ENCODE peak calls at places on chromosomes 6 and 20, in eight cellular contexts. B is right atrium auricular region, V is uterus, C is tibial artery, I is cardiac muscle cell, K is lower lobe of right lung, O is right lobe of liver, S is brain microvascular endothelial cell. Z is an unnamed sample.

GRCh38 chr6:20856681-20857288 is 322.5 kb downstream of the CDKAL1 start:
- DNase-seq in B (no peak), V (no peak), C (no peak), I (no peak), K (no peak), O (no peak), S (no peak), Z (no peak)

GRCh38 chr6:11432091-11432490 is 105.5 kb upstream of the TMEM170B start:
- DNase-seq in B (no peak), V (no peak), C (no peak), I (no peak), K (no peak), O (no peak), S (no peak), Z (no peak)

GRCh38 chr6:152952866-152953509 is 29.9 kb downstream of the FBXO5 start:
- DNase-seq in B (no peak), V (no peak), C (no peak), I (peak; percentile 66), K (no peak), O (no peak), S (peak; percentile 24), Z (peak; percentile 68)

GRCh38 chr6:32108094-32108627 is 977 bp downstream of the TNXB start:
- DNase-seq in B (peak; percentile 93), V (peak; percentile 85), C (peak; percentile 74), I (peak; percentile 78), K (no peak), O (no peak), S (no peak), Z (peak; percentile 61)

GRCh38 chr6:41150671-41151070 is 3.5 kb downstream of the TREML1 start:
- DNase-seq in B (no peak), V (no peak), C (no peak), I (no peak), K (no peak), O (no peak), S (no peak), Z (no peak)

GRCh38 chr6:44935693-44936300 is 392.3 kb upstream of the RUNX2 start:
- DNase-seq in B (no peak), V (no peak), C (no peak), I (peak; percentile 7), K (no peak), O (no peak), S (no peak), Z (no peak)

GRCh38 chr6:105537981-105538578 is 135.2 kb upstream of the PREP start:
- DNase-seq in B (no peak), V (no peak), C (no peak), I (no peak), K (no peak), O (no peak), S (no peak), Z (no peak)

GRCh38 chr20:44070139-44070900 is 116.7 kb downstream of the JPH2 start:
- DNase-seq in B (peak; percentile 28), V (no peak), C (peak; percentile 2), I (no peak), K (no peak), O (peak; percentile 37), S (no peak), Z (no peak)

GRCh38 chr6:2529217-2529719 is 221.5 kb downstream of the MYLK4 start:
- DNase-seq in B (no peak), V (no peak), C (no peak), I (no peak), K (no peak), O (no peak), S (no peak), Z (no peak)

GRCh38 chr20:3223937-3224680 is 14.8 kb downstream of the ITPA start:
- DNase-seq in B (no peak), V (no peak), C (no peak), I (no peak), K (no peak), O (no peak), S (no peak), Z (no peak)

GRCh38 chr6:163711071-163711470 is 296.6 kb downstream of the QKI start:
- DNase-seq in B (no peak), V (no peak), C (no peak), I (no peak), K (no peak), O (no peak), S (no peak), Z (no peak)

GRCh38 chr6:163712981-163713380 is 298.5 kb downstream of the QKI start:
- DNase-seq in B (no peak), V (no peak), C (no peak), I (no peak), K (no peak), O (no peak), S (no peak), Z (no peak)

GRCh38 chr6:163710552-163710951 is 296.0 kb downstream of the QKI start:
- DNase-seq in B (no peak), V (no peak), C (peak; percentile 44), I (no peak), K (no peak), O (no peak), S (no peak), Z (no peak)

GRCh38 chr6:163712569-163712966 is 298.1 kb downstream of the QKI start:
- DNase-seq in B (no peak), V (no peak), C (no peak), I (no peak), K (no peak), O (no peak), S (no peak), Z (no peak)

DNA sequence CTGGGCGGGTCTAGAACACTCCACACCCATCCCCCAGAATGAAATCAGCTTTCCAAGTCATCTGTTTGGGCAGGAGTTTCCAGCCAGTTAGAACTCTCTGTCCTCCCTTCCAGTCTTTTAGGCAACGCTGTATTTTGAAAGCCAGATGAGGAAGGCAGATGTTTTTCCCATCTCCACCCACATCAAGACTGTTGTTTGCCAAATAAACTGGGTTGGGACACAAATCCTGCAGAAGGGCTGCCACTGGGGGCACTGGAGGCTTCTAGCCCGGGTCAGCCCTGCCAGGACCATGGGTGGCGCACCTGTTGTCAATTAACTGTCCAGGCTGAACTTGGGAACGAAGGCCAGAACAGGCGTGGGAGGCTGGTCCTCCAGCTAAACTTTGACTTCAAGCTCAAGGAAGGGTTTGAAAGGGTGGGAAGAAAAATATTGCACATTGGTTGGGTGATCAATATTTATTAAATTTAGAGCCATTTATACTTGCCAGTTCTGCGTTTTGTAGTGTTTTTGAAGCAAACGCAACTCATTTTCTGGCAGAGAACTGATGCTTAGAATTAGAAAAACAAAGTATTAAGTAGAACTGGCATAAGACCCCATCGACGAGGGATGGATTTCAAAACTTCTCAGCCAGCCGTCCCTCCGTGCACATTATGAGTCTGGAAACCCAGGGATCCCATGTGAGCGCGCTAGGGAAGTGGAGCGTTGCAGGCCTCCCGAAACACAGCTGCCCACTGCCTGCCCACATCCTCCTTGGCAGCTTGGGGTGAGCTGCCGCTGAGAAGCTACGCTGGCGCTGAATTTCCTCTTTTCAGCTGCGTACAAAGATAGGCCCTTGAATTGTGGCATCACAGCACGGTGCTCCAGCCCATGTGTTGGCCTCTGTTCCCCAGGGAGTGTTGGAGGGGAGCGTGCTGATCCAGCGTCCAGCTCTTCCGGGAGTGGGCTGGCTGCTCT is 297.4 kb downstream of the QKI start:
- DNase-seq in B (peak; percentile 86), V (peak; percentile 66), C (peak; percentile 87), I (no peak), K (peak; percentile 86), O (no peak), S (no peak), Z (no peak)
- H3K4me3 ChIP-seq in B (no peak overlapping the region), V (no peak overlapping the region), C (no peak overlapping the region), I (no peak overlapping the region), K (no peak overlapping the region), O (no peak overlapping the region), S (no peak overlapping the region), Z (no peak overlapping the region)

DNA sequence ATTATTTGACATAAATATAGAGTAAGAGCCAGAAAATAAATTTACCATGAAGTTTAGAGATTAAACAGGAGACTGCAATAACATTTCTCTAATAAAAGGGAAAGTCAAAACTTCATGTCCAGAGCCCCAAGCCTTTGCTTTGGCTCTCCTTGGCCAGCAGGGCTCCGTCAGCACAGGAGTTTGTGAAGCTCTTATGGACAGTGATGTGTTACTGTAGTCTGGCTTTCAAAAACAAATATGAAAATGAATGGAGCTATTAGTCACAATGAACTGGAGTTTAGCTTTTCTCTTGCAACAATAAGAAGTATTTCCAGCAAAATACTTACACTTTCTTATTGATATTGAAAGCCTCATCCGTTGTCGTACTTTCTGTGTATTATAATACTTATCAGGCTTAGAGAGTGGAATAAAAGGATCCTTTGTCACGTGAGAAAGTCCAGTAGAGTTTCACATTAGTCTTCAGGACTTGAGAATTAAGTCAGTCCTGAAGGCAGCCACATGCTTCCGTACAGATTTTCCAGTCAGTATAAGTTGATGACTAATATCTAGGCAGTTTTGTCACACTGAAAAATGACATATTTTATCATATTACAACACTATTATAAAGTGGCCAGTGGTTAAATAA is 117.0 kb upstream of the PRL start:
- DNase-seq in B (no peak), V (no peak), C (no peak), I (peak; percentile 33), K (no peak), O (no peak), S (peak; percentile 28), Z (peak; percentile 55)
- TF ChIP-seq CTCF in B (no peak), V (no peak), C (no peak), I (peak; percentile 13), K (no peak), O (no peak), S (peak; percentile 66), Z (peak; percentile 32)

DNA sequence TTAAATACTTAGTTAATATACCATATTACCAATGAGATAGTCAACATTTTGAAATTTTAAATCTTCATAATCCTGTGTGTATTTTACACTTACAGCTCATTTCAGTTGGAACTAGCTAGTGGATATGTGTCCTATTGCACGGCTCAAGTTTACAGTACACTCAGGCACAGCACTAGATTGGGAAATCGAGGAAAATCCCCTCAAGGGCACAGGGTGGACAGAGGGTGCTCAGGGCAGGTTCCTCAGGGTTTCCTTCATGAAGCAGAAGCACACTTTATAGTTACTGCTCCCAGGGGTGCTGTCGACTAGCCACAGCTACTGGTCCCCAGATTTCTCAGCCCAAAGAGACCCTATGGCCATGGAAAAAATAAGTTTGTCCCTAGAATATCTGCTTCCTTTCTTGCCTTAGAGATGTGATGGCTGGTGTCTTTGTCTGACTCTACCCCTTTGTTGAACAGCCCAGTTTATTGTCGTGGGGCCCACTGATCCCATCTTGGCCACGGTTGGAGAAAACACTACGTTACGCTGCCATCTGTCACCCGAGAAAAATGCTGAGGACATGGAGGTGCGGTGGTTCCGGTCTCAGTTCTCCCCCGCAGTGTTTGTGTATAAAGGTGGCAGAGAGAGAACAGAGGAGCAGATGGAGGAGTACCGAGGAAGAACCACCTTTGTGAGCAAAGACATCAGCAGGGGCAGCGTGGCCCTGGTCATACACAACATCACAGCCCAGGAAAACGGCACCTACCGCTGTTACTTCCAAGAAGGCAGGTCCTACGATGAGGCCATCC is 1.5 kb downstream of the BTN2A1 start:
- DNase-seq in B (no peak), V (no peak), C (no peak), I (no peak), K (no peak), O (no peak), S (no peak), Z (no peak)
- H3K4me3 ChIP-seq in B (no peak overlapping the region), V (peak overlapping the region; percentile 91), C (peak overlapping the region; percentile 90), I (no peak overlapping the region), K (peak overlapping the region; percentile 85), O (peak overlapping the region; percentile 90), S (peak overlapping the region; percentile 15), Z (peak overlapping the region; percentile 99)

DNA sequence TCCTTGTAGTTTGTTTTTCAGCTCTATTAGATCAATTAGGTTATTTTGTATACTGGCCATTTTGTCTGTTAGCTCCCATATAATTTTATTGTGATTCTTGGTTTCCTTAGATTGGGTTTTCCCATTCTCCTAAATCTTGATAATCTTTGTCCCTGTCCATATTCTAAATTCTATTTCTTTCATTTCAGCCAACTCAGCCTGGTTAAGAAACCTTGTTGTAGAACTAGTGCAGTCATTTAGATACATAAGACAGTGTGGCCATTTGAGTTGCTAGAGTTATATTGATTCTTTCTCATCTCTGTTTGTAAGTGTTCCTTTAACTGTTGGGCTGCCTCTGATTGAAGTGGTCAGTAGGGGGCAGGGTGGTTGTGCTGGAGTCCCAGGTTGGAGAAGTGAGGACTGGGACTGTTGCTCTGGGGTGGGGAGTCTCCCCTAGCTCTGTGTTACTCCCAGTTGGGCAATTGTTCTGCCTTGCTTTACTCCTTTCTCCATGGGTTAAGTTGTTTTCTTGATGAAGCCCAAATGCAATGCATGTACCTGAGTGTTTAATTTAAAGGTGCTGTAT is 98.8 kb upstream of the NRN1 start:
- DNase-seq in B (no peak), V (no peak), C (no peak), I (no peak), K (no peak), O (no peak), S (no peak), Z (no peak)
- TF ChIP-seq CTCF in B (no peak), V (no peak), C (no peak), I (no peak), K (no peak), O (peak; percentile 26), S (no peak), Z (no peak)

Z was measured in fibroblast of pulmonary artery.